ENCODE peak calls at places on chromosomes 11 and 22, in nine cellular contexts. O is Calu3; X is activated CD8-positive, alpha-beta memory T cell treated with anti-CD3 and anti-CD28 coated beads, Interleukin-2, amount 10 ng/mL, durations not matched to agents 7 days and 5 days; U is cardiac septum; C is T-cell; Q is NCI-H2171 treated with DMSO at 0.1 percent for 48 hours; R is epithelial cell of esophagus; D is H9; V is SJSA1. M is an unnamed sample.

GRCh38 chr11:60902625-60903024 is 3.8 kb downstream of the PRPF19 start:
- DNase-seq in V (no peak), Q (no peak), D (no peak), C (no peak), O (no peak), U (no peak), R (no peak), X (no peak), M (no peak)

GRCh38 chr22:35154937-35155387 is 89.0 kb downstream of the ISX start:
- DNase-seq in X (peak; percentile 44), Q (peak; percentile 51), D (peak; percentile 93), O (peak; percentile 82), U (no peak), R (peak; percentile 48), C (no peak), V (peak; percentile 28), M (peak; percentile 42)

GRCh38 chr11:76524919-76525318 is 80.1 kb downstream of the EMSY start:
- DNase-seq in U (no peak), Q (no peak), V (no peak), X (no peak), O (peak; percentile 39), C (no peak), D (no peak), R (peak; percentile 29), M (no peak)

GRCh38 chr22:37060801-37061610 is 9.5 kb downstream of the KCTD17 start:
- DNase-seq in X (peak; percentile 86), D (no peak), O (no peak), U (no peak), R (no peak), V (no peak), Q (peak; percentile 90), C (no peak), M (no peak)

GRCh38 chr22:42316988-42317387 is 46.5 kb upstream of the TCF20 start:
- DNase-seq in Q (no peak), X (peak; percentile 69), O (peak; percentile 55), U (no peak), R (peak; percentile 77), D (no peak), V (no peak), C (peak; percentile 42), M (peak; percentile 44)

GRCh38 chr11:64998690-64999431 is 2.1 kb upstream of the BATF2 start:
- DNase-seq in O (peak; percentile 44), U (no peak), C (no peak), V (no peak), Q (peak; percentile 77), R (no peak), D (no peak), X (peak; percentile 56), M (peak; percentile 49)

GRCh38 chr22:33401291-33401690 is 343.1 kb upstream of the SYN3 start:
- DNase-seq in C (no peak), R (no peak), V (peak; percentile 16), U (no peak), O (no peak), Q (peak; percentile 80), X (no peak), D (no peak), M (no peak)

GRCh38 chr11:104043678-104044239 is 7.3 kb downstream of the DDI1 start:
- DNase-seq in C (no peak), Q (no peak), V (no peak), O (no peak), D (no peak), R (no peak), X (no peak), U (no peak), M (no peak)

GRCh38 chr11:5928269-5928668 is 13.8 kb upstream of the OR56A3 start:
- DNase-seq in U (no peak), Q (no peak), C (no peak), R (no peak), O (no peak), X (no peak), D (no peak), V (no peak), M (no peak)

GRCh38 chr11:121473064-121473777 is 20.5 kb upstream of the SORL1-AS1 start:
- DNase-seq in D (no peak), Q (no peak), O (no peak), X (no peak), V (no peak), C (no peak), R (peak; percentile 58), U (no peak), M (no peak)

GRCh38 chr22:41449321-41449720 is 2.7 kb upstream of the TOB2 start:
- DNase-seq in U (no peak), C (no peak), Q (no peak), X (no peak), R (peak; percentile 53), V (no peak), O (no peak), D (no peak), M (no peak)

GRCh38 chr22:28937206-28938025 is 54.0 kb downstream of the ZNRF3 start:
- DNase-seq in U (no peak), R (no peak), C (no peak), O (no peak), D (no peak), X (no peak), Q (no peak), V (no peak), M (no peak)

GRCh38 chr11:85750646-85751045 is 60.3 kb downstream of the SYTL2 start:
- DNase-seq in V (no peak), Q (no peak), U (no peak), C (no peak), O (no peak), X (peak; percentile 62), D (no peak), R (no peak), M (no peak)

GRCh38 chr11:6755303-6755952 is 16.3 kb downstream of the OR2AG2 start:
- DNase-seq in D (peak; percentile 41), U (no peak), R (peak; percentile 38), Q (peak; percentile 1), O (peak; percentile 43), X (peak; percentile 51), V (no peak), C (no peak), M (peak; percentile 73)

GRCh38 chr11:70498171-70498571 is 99.8 kb downstream of the CTTN start:
- DNase-seq in O (no peak), U (no peak), R (no peak), Q (no peak), V (no peak), C (no peak), D (no peak), X (no peak), M (no peak)

GRCh38 chr11:73288873-73289707 is 17.0 kb downstream of the P2RY6 start:
- DNase-seq in O (peak; percentile 77), X (peak; percentile 68), V (peak; percentile 69), U (peak; percentile 93), D (peak; percentile 81), C (no peak), Q (peak; percentile 62), R (peak; percentile 76), M (peak; percentile 97)

GRCh38 chr11:69542314-69543168 is 61.1 kb downstream of the LINC01488 start:
- DNase-seq in C (no peak), D (no peak), R (no peak), U (no peak), Q (no peak), X (no peak), O (no peak), V (no peak), M (no peak)

M was measured in OCI-M1.